ENCODE peak calls at places on chromosome 22, in five cellular contexts. C is AG04450, P is HCT116, H is uterus, T is right lobe of liver. E is an unnamed sample.

GRCh38 chr22:49451070-49451840 is 376.4 kb downstream of the BRD1 start:
- DNase-seq in C (no peak), P (no peak), H (no peak), T (no peak), E (no peak)

GRCh38 chr22:37088108-37088605 is 21.4 kb downstream of the TMPRSS6 start:
- DNase-seq in C (no peak), P (peak; percentile 48), H (no peak), T (no peak), E (no peak)

GRCh38 chr22:17047656-17048055 is 37.1 kb upstream of the IL17RA start:
- DNase-seq in C (no peak), P (no peak), H (no peak), T (no peak), E (no peak)

GRCh38 chr22:35489225-35489624 is 51.4 kb upstream of the RASD2 start:
- DNase-seq in C (no peak), P (no peak), H (no peak), T (no peak), E (no peak)

GRCh38 chr22:38214248-38215056 is 12.7 kb downstream of the MAFF start:
- DNase-seq in C (no peak), P (no peak), H (peak; percentile 62), T (peak; percentile 94), E (peak; percentile 59)

GRCh38 chr22:22070371-22070824 is 87.8 kb upstream of the TOP3B start:
- DNase-seq in C (no peak), P (no peak), H (no peak), T (no peak), E (no peak)

GRCh38 chr22:29167032-29167911 is 38.4 kb upstream of the EMID1 start:
- DNase-seq in C (no peak), P (no peak), H (no peak), T (peak; percentile 22), E (no peak)

GRCh38 chr22:44676441-44677298 is 25.3 kb upstream of the PRR5 start:
- DNase-seq in C (no peak), P (no peak), H (no peak), T (no peak), E (no peak)

GRCh38 chr22:38172489-38173155 is 9.0 kb downstream of the PLA2G6 start:
- DNase-seq in C (no peak), P (no peak), H (peak; percentile 76), T (peak; percentile 88), E (peak; percentile 46)

GRCh38 chr22:35921777-35922176 is 106.8 kb downstream of the RBFOX2 start:
- DNase-seq in C (peak; percentile 48), P (peak; percentile 76), H (peak; percentile 81), T (no peak), E (no peak)

GRCh38 chr22:37588540-37589215 is 8.8 kb upstream of the LGALS2 start:
- DNase-seq in C (no peak), P (no peak), H (no peak), T (peak; percentile 69), E (no peak)

GRCh38 chr22:50314455-50315288 is 7.2 kb upstream of the PLXNB2 start:
- DNase-seq in C (no peak), P (no peak), H (no peak), T (peak; percentile 58), E (no peak)

GRCh38 chr22:17501679-17502285 is 61.5 kb upstream of the SLC25A18 start:
- DNase-seq in C (peak; percentile 27), P (peak; percentile 69), H (peak; percentile 20), T (no peak), E (peak; percentile 40)

GRCh38 chr22:35307892-35308291 is 8.2 kb downstream of the TOM1 start:
- DNase-seq in C (no peak), P (no peak), H (no peak), T (no peak), E (no peak)

GRCh38 chr22:37169412-37169811 is 18.6 kb downstream of the C1QTNF6 start:
- DNase-seq in C (no peak), P (no peak), H (no peak), T (peak; percentile 15), E (no peak)

GRCh38 chr22:32723632-32724031 is 77.9 kb upstream of the TIMP3 start:
- DNase-seq in C (peak; percentile 83), P (no peak), H (peak; percentile 50), T (peak; percentile 73), E (no peak)

GRCh38 chr22:43047605-43048004 is 32.7 kb upstream of the PACSIN2 start:
- DNase-seq in C (no peak), P (no peak), H (no peak), T (no peak), E (no peak)

GRCh38 chr22:43053176-43053575 is 36.0 kb downstream of the TTLL1 start:
- DNase-seq in C (no peak), P (no peak), H (no peak), T (no peak), E (no peak)

DNA sequence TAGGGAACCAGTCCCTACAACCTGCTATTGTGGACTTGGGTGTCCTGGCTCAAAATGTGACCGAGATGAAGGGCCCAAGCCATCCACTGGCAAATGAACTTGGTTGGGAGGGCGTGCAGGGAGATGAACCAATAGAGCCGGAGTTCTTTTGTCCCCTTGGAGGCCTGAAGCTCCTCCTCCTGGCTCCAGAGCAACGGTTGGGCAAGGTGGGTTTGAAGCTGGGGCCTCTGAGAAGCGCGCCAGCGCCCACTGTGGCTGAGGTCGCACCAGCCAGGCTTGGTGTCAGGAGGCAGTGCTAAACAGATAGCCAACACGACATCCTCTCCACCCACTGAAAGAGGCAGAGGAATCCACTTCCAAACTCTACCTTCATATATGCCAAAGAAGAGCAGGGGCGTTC is 36.0 kb upstream of the PACSIN2 start:
- DNase-seq in C (no peak), P (no peak), H (no peak), T (no peak), E (no peak)
- TF ChIP-seq CTCF in C (no peak), P (peak; percentile 25), H (no peak), T (no peak), E (no peak)

DNA sequence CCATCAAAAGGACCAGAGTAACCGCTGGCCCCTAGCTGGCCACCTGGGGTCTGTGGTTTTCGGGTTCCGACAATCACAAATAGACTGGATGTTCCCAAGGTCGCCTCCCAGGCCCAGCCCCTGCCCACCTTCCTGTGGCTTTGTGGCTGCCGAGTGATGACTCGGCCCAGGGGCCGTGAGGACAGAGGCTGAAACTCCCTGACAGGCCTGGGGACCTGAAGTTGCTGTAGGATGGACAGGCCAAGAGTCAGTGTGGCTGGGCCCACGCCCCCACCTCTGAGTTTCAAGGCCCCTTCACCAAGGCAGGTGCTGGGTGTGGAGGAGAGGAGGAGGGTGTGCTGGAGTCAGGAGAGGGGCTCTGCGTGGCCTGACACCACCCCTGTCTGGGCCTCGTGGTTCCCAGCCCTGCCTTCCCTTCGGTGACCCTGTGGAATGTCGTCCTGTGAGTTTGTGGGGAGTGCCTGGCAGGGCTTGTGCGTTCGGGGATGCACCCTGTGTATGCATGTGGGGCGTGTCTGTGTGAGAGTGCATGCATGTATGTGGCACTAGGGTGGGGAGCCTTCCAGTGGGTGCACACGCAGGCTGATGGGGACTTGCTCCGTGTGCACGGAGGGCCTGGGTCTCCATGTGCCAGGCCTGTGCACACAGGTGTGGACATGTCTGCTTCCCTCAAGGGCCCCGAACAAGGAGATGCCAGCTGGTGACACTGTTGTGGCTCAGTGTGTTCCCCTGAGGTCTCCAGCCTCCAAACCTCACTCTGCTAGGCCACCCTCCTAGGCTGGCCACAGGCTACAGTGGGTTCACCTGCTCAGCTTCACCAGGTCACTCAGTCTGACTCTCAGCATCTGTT is 8.4 kb upstream of the MGAT3 start:
- DNase-seq in C (no peak), P (no peak), H (no peak), T (no peak), E (no peak)
- H3K27ac ChIP-seq in C (no peak overlapping the region), P (no peak overlapping the region), H (no peak overlapping the region), T (no peak overlapping the region), E (no peak overlapping the region)

GRCh38 chr22:46536559-46537220 is 730 bp downstream of the CELSR1 start:
- DNase-seq in C (no peak), P (no peak), H (no peak), T (no peak), E (no peak)
- TF ChIP-seq CTCF in C (no peak), P (no peak), H (no peak), T (no peak), E (no peak)

DNA sequence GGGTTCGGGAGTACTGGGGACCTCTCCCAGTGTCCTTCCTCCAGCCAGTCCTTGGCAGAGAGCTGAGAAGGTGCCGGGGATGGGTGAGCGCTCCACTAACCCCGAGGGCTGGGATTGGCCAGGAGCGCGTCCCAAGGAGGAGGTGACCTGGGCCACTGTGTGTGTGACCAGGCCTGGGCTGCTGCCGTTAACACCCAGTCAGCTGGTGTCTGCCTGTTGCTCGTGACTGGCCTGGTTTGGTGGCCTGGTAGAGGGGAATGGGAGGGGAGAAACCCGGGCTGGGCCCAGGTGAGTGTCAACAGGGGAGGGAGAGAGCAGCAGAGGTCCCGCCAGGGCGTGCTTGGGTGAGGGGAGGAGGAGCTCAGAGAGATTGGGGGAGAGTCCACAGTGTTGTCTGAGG is 29.9 kb upstream of the GRAMD4 start:
- DNase-seq in C (no peak), P (no peak), H (no peak), T (peak; percentile 52), E (no peak)
- H3K27ac ChIP-seq in C (no peak overlapping the region), P (no peak overlapping the region), H (no peak overlapping the region), T (no peak overlapping the region), E (no peak overlapping the region)

GRCh38 chr22:25060522-25061071 is 108.1 kb downstream of the KIAA1671 start:
- DNase-seq in C (no peak), P (no peak), H (no peak), T (no peak), E (no peak)
- TF ChIP-seq CTCF in C (no peak), P (peak; percentile 49), H (no peak), T (peak; percentile 36), E (peak; percentile 24)

DNA sequence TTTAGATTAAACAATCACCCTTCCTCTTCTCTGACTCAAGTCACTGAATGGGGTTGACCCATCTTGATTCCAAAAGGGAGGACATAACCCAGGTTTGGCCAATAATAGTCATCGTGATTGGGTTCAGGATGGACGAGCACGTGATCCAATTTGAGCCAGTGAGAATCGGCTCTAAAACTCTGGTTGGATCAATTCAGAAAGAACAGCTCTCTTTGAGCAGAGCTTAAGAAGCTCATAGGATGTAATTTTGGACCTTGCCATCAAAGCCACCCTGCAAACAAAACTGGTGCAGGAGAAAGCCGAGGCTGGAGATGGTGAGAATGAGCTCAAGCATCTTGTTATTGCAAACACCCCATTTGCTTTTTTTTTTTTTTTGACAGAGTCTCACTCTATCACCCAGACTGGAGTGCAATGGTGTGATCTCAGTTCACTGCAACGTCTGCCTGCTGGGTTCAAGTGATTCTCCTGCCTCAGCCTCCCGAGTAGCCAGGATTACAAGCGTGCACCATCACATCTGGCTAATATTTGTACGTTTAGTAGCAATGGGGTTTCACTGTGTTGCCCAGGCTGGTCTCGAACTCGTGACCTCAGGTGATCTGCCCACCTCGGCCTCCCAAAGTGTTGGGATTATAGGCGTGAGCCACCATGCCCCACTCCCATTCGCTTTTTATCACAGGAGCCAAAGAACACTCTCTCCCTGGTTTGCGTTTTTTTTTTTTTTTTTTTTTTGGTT is 13.9 kb upstream of the MIAT start:
- DNase-seq in C (no peak), P (no peak), H (no peak), T (no peak), E (no peak)
- H3K27ac ChIP-seq in C (no peak overlapping the region), P (no peak overlapping the region), H (peak overlapping the region; percentile 72), T (no peak overlapping the region), E (no peak overlapping the region)

DNA sequence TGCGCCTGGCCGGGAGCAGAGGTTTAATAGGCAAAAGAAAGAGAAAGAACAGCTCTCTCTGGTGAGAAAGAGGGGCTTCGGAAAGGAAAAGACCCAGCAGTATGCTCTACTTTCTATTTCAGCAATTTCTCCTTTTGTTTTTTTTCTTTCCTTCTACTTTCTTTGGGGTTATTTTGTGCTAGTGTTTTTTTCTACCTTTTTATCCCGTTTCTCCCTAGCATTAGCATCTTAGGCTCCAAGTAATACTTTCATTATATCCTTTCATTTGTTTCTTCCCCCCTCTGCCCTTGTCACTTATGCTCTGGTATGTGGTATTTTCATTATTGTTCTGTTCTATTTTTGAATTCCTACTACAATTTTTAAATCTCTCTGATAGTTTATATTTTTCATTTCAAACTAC is 4.5 kb downstream of the SNU13 start:
- DNase-seq in C (no peak), P (no peak), H (no peak), T (no peak), E (no peak)
- TF ChIP-seq CTCF in C (no peak), P (no peak), H (no peak), T (no peak), E (no peak)

E was measured in dorsolateral prefrontal cortex.